ENCODE peak calls at places on chromosome 7, in five cellular contexts. T is AG04450, M is NCI-H2107, D is hepatic stellate cell, V is SW480. S is an unnamed sample.

GRCh38 chr7:105841866-105842265 is 34.5 kb downstream of the ATXN7L1 start:
- DNase-seq in T (no peak), M (no peak), D (no peak), V (no peak), S (no peak)

GRCh38 chr7:85829176-85829575 is 642.3 kb upstream of the SEMA3D start:
- DNase-seq in T (no peak), M (no peak), D (no peak), V (no peak), S (no peak)

GRCh38 chr7:105015631-105015965 is 1.6 kb downstream of the KMT2E start:
- DNase-seq in T (no peak), M (no peak), D (peak), V (peak), S (no peak)

GRCh38 chr7:25854608-25855497 is 297.1 kb upstream of the NFE2L3 start:
- DNase-seq in T (peak), M (peak), D (no peak), V (peak), S (peak)

GRCh38 chr7:20514364-20514763 is 101.1 kb upstream of the ABCB5 start:
- DNase-seq in T (no peak), M (no peak), D (no peak), V (peak), S (no peak)

GRCh38 chr7:33237034-33237433 is 107.7 kb downstream of the BBS9 start:
- DNase-seq in T (no peak), M (no peak), D (no peak), V (no peak), S (no peak)

GRCh38 chr7:28890137-28890536 is 68.0 kb downstream of the TRIL start:
- DNase-seq in T (no peak), M (no peak), D (no peak), V (no peak), S (no peak)

GRCh38 chr7:83861-84632 is 108.3 kb upstream of the FAM20C start:
- DNase-seq in T (no peak), M (no peak), D (no peak), V (no peak), S (no peak)

GRCh38 chr7:73717991-73718405 is 1.5 kb downstream of the STX1A start:
- DNase-seq in T (no peak), M (no peak), D (peak), V (peak), S (no peak)

GRCh38 chr7:106425017-106425719 is 140.4 kb upstream of the NAMPT start:
- DNase-seq in T (peak), M (peak), D (peak), V (peak), S (peak)

GRCh38 chr7:56091591-56091990 is 1.2 kb downstream of the PHKG1 start:
- DNase-seq in T (no peak), M (no peak), D (no peak), V (no peak), S (peak)

GRCh38 chr7:90629306-90629918 is 33.3 kb downstream of the CDK14 start:
- DNase-seq in T (peak), M (no peak), D (peak), V (peak), S (no peak)

GRCh38 chr7:92973964-92974363 is 137.6 kb upstream of the CDK6 start:
- DNase-seq in T (no peak), M (no peak), D (no peak), V (no peak), S (no peak)

GRCh38 chr7:74424291-74424880 is 29.3 kb upstream of the GTF2IRD1 start:
- DNase-seq in T (no peak), M (no peak), D (no peak), V (no peak), S (no peak)

GRCh38 chr7:102061354-102061945 is 225.2 kb upstream of the SH2B2 start:
- DNase-seq in T (no peak), M (no peak), D (no peak), V (no peak), S (no peak)

GRCh38 chr7:79893991-79894390 is 240.6 kb upstream of the GNAI1 start:
- DNase-seq in T (no peak), M (no peak), D (peak), V (no peak), S (no peak)

GRCh38 chr7:47382200-47382599 is 199.7 kb downstream of the TNS3 start:
- DNase-seq in T (no peak), M (no peak), D (no peak), V (peak), S (no peak)

GRCh38 chr7:140059288-140060242 is 3.2 kb downstream of the PARP12 start:
- DNase-seq in T (peak), M (peak), D (peak), V (peak), S (peak)

GRCh38 chr7:51316262-51316665 is 345 bp downstream of the COBL start:
- DNase-seq in T (no peak), M (peak), D (no peak), V (peak), S (no peak)

GRCh38 chr7:131381069-131381838 is 53.6 kb downstream of the MKLN1 start:
- DNase-seq in T (no peak), M (no peak), D (peak), V (no peak), S (no peak)

GRCh38 chr7:123675092-123675473 is 19.4 kb downstream of the LMOD2 start:
- DNase-seq in T (no peak), M (no peak), D (no peak), V (no peak), S (no peak)

GRCh38 chr7:78514653-78515052 is 716.1 kb downstream of the PHTF2 start:
- DNase-seq in T (no peak), M (no peak), D (no peak), V (no peak), S (no peak)

GRCh38 chr7:73706122-73707044 is 13.1 kb downstream of the STX1A start:
- DNase-seq in T (no peak), M (peak), D (no peak), V (no peak), S (no peak)

GRCh38 chr7:93889261-93889660 is 1.3 kb downstream of the TFPI2 start:
- DNase-seq in T (no peak), M (no peak), D (no peak), V (no peak), S (no peak)

S was measured in AG09319.